ENCODE peak calls at places on chromosomes 12 and 14, in five cellular contexts. A is HepG2, O is tibial nerve, R is lower leg skin, W is A549. U is an unnamed sample.

GRCh38 chr12:78672033-78672432 is 192.5 kb upstream of the SYT1 start:
- DNase-seq in A (no peak), O (no peak), R (no peak), W (no peak), U (no peak)

GRCh38 chr12:93570552-93571359 is 1.7 kb upstream of the SOCS2 start:
- DNase-seq in A (peak), O (peak), R (peak), W (peak), U (peak)

GRCh38 chr12:132502149-132502881 is 12.4 kb downstream of the FBRSL1 start:
- DNase-seq in A (no peak), O (no peak), R (no peak), W (no peak), U (peak)

GRCh38 chr14:99562848-99563748 is 40.9 kb downstream of the CCDC85C start:
- DNase-seq in A (peak), O (peak), R (no peak), W (peak), U (peak)

GRCh38 chr12:1800646-1801284 is 19.6 kb upstream of the LRTM2 start:
- DNase-seq in A (peak), O (no peak), R (no peak), W (peak), U (peak)

GRCh38 chr12:46546634-46547273 is 174.2 kb upstream of the SLC38A2 start:
- DNase-seq in A (no peak), O (no peak), R (no peak), W (no peak), U (no peak)

GRCh38 chr12:54933381-54933780 is 51.2 kb downstream of the TESPA1 start:
- DNase-seq in A (no peak), O (no peak), R (no peak), W (no peak), U (no peak)

GRCh38 chr14:55706341-55706684 is 126.3 kb downstream of the KTN1 start:
- DNase-seq in A (no peak), O (no peak), R (no peak), W (no peak), U (no peak)

GRCh38 chr14:105283028-105283427 is 17.8 kb downstream of the BRF1 start:
- DNase-seq in A (no peak), O (no peak), R (no peak), W (no peak), U (no peak)

GRCh38 chr12:16187684-16188083 is 89.8 kb downstream of the SLC15A5 start:
- DNase-seq in A (no peak), O (no peak), R (no peak), W (no peak), U (no peak)

GRCh38 chr12:103282124-103282523 is 213.6 kb downstream of the C12orf42 start:
- DNase-seq in A (no peak), O (no peak), R (no peak), W (no peak), U (no peak)

GRCh38 chr14:23829736-23830474 is 123.7 kb upstream of the DHRS4 start:
- DNase-seq in A (peak), O (no peak), R (no peak), W (peak), U (no peak)

GRCh38 chr14:89040080-89040437 is 215.6 kb downstream of the TTC8 start:
- DNase-seq in A (no peak), O (no peak), R (no peak), W (no peak), U (no peak)

GRCh38 chr12:93793983-93794382 is 116.8 kb downstream of the CRADD start:
- DNase-seq in A (no peak), O (no peak), R (no peak), W (no peak), U (no peak)

GRCh38 chr14:68143341-68143807 is 323.8 kb downstream of the RAD51B start:
- DNase-seq in A (no peak), O (peak), R (peak), W (no peak), U (no peak)

GRCh38 chr12:122942609-122943008 is 23.7 kb downstream of the ABCB9 start:
- DNase-seq in A (peak), O (no peak), R (no peak), W (no peak), U (no peak)

GRCh38 chr12:46439793-46440511 is 67.4 kb upstream of the SLC38A2 start:
- DNase-seq in A (no peak), O (no peak), R (no peak), W (no peak), U (no peak)

GRCh38 chr14:22383515-22384166 is 205.4 kb downstream of the DAD1 start:
- DNase-seq in A (no peak), O (no peak), R (no peak), W (no peak), U (no peak)

GRCh38 chr14:95102678-95103039 is 54.7 kb downstream of the DICER1 start:
- DNase-seq in A (no peak), O (no peak), R (no peak), W (no peak), U (no peak)
- TF ChIP-seq POLR2A in A (no peak), O (no peak), R (no peak), W (no peak), U (no peak)

DNA sequence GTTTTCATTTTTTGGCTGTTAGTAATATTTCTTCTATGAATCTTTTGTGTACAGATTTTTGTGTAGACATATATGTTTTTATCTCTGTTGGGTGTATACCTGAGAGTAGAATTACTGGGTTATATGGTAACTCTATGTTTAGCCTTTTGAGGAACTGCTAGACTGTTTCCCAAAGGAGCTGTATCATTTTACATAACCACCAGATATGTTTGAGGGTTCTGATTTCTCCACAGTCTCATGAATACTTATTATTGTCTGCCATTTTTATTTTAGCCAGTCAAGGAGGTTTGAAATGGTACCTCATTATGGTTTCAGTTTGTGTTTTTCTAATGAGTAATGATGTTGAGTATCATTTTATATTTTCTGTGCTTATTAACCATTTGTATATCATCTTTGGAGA is 1.9 kb downstream of the PCNX4 start:
- DNase-seq in A (no peak), O (no peak), R (no peak), W (no peak), U (no peak)
- H3K4me3 ChIP-seq in A (peak), O (peak), R (no peak), W (peak), U (peak)

DNA sequence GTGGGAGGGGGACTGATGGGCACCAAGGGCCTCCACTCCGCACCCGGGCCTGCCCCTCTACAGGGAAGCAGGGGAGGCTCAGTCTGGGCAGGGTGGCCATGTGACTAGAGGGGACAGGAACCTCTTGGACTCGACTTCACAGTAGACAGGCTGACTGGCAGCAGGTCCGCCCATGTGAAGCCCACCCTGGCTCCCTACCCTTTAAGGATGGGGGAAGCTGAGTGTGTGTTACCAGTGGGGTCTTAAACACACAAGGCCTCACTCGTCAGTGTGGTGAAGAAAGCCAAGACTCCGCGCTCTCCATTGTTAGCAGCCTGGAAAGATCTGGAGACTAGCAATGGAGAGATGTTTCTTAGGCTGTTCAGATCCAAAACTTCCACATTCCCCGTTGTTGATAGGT is 52.4 kb downstream of the ANAPC7 start:
- DNase-seq in A (no peak), O (no peak), R (no peak), W (no peak), U (no peak)
- TF ChIP-seq POLR2A in A (no peak), O (no peak), R (no peak), W (no peak), U (no peak)

GRCh38 chr14:63725786-63726185 is 2.1 kb downstream of the SGPP1 start:
- DNase-seq in A (no peak), O (no peak), R (no peak), W (no peak), U (no peak)
- H3K4me3 ChIP-seq in A (peak), O (peak), R (no peak), W (peak), U (peak)

DNA sequence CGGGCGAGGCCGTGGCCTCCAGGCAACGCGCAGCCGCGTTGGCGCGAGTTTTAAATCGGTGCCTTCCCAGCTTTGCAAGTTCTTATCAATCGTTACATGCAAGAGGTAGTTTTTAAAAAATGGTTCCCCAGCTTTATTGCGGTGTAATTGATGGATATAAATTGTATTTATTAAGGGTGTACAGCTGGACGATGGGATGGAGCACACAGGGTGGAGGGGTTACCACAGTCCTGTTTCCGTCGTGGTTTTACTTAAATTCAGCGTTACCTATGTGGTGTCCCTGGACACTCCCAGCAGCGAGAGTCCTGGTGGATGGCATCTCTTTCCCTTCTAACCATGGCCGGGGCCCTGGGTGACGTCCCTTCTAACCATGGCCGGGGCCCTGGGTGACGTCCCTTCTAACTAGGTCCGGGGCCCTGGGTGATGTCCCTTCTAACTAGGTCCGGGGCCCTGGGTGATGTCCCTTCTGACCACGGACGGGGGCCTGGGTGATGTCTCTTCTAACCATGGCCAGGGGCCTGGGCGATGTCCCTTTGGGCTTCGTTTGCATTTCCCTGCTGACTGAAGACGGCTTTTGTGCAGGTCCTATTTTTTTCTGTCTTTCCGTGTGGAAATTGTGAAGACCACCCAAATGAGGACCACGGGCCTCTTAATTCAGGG is 97.9 kb downstream of the TNFAIP2 start:
- DNase-seq in A (no peak), O (no peak), R (no peak), W (no peak), U (no peak)
- TF ChIP-seq POLR2A in A (no peak), O (no peak), R (no peak), W (no peak), U (no peak)